ENCODE peak calls at places on chromosomes 6 and 20, in six cellular contexts. R is CD4-positive, CD25-positive, alpha-beta regulatory T cell; N is fibroblast of lung; Q is astrocyte; W is left ventricle myocardium inferior; G is right cardiac atrium. J is an unnamed sample. For H3K4me1, the result is how much of the 10 kb centered on the place peaks cover.

GRCh38 chr20:4012631-4013030 is 2.7 kb downstream of the RNF24 start:
- DNase-seq in R (no peak), W (no peak), Q (peak), G (no peak), N (peak), J (no peak)

GRCh38 chr6:39982720-39983119 is 48.5 kb upstream of the MOCS1 start:
- DNase-seq in N (no peak), Q (no peak), W (no peak), R (no peak), G (no peak), J (no peak)

GRCh38 chr20:57180954-57181353 is 85.5 kb downstream of the BMP7 start:
- DNase-seq in Q (no peak), R (no peak), N (no peak), G (no peak), W (no peak), J (no peak)

GRCh38 chr20:36506253-36506652 is 35.1 kb upstream of the MYL9 start:
- DNase-seq in R (peak), W (no peak), G (no peak), Q (no peak), N (peak), J (peak)

GRCh38 chr6:47288245-47289090 is 21.2 kb downstream of the TNFRSF21 start:
- DNase-seq in N (no peak), G (no peak), R (no peak), Q (no peak), W (no peak), J (no peak)

GRCh38 chr6:131948221-131948661 is 2.9 kb downstream of the CCN2 start:
- DNase-seq in Q (peak), G (no peak), N (peak), R (no peak), W (no peak), J (peak)

GRCh38 chr6:12296255-12296573 is 6.1 kb downstream of the EDN1 start:
- DNase-seq in W (no peak), N (peak), R (no peak), Q (peak), G (no peak), J (peak)

GRCh38 chr6:45647341-45648138 is 269.8 kb upstream of the SUPT3H start:
- DNase-seq in W (no peak), R (no peak), G (no peak), N (no peak), Q (no peak), J (no peak)

GRCh38 chr20:9161308-9161707 is 92.4 kb downstream of the PLCB4 start:
- DNase-seq in G (no peak), R (no peak), Q (no peak), W (no peak), N (no peak), J (no peak)

GRCh38 chr6:44966449-44967091 is 361.6 kb upstream of the RUNX2 start:
- DNase-seq in N (peak), W (no peak), Q (peak), R (no peak), G (no peak), J (no peak)

GRCh38 chr6:156833755-156834154 is 56.6 kb downstream of the ARID1B start:
- DNase-seq in R (no peak), N (no peak), Q (no peak), W (no peak), G (no peak), J (peak)

GRCh38 chr20:25508083-25508770 is 77.1 kb downstream of the NINL start:
- DNase-seq in N (peak), W (no peak), Q (peak), G (no peak), R (no peak), J (peak)

GRCh38 chr6:150831577-150831976 is 33.9 kb upstream of the MTHFD1L start:
- DNase-seq in G (no peak), W (no peak), R (no peak), N (no peak), Q (no peak), J (peak)

GRCh38 chr6:168105813-168106660 is 27.0 kb upstream of the FRMD1 start:
- DNase-seq in G (no peak), R (no peak), W (peak), N (no peak), Q (no peak), J (peak)

GRCh38 chr20:45972500-45973183 is 639 bp upstream of the ZNF335 start:
- DNase-seq in W (no peak), N (no peak), R (no peak), Q (no peak), G (no peak), J (no peak)

GRCh38 chr20:1185316-1185741 is 548 bp upstream of the TMEM74B start:
- DNase-seq in Q (no peak), W (no peak), G (no peak), R (no peak), N (no peak), J (no peak)

GRCh38 chr20:40717343-40717865 is 28.4 kb upstream of the MAFB start:
- DNase-seq in G (no peak), N (no peak), Q (no peak), W (no peak), R (no peak), J (no peak)

GRCh38 chr6:19538086-19538485 is 299.1 kb upstream of the ID4 start:
- DNase-seq in N (no peak), Q (no peak), W (no peak), R (no peak), G (no peak), J (no peak)

GRCh38 chr20:38999965-39000910 is 38.1 kb downstream of the DHX35 start:
- DNase-seq in G (no peak), W (no peak), R (no peak), Q (no peak), N (no peak), J (peak)

GRCh38 chr6:97586344-97586743 is 303.3 kb upstream of the MMS22L start:
- DNase-seq in W (no peak), R (no peak), N (peak), Q (peak), G (no peak), J (no peak)

GRCh38 chr20:2005831-2006426 is 12.1 kb upstream of the PDYN start:
- DNase-seq in N (peak), W (peak), Q (peak), R (peak), G (peak), J (no peak)

GRCh38 chr6:89599727-89600126 is 38.8 kb downstream of the LYRM2 start:
- DNase-seq in Q (no peak), W (peak), N (no peak), R (no peak), G (no peak), J (no peak)

GRCh38 chr6:30124391-30124790 is 11.5 kb upstream of the TRIM31 start:
- DNase-seq in R (no peak), N (no peak), G (no peak), W (no peak), Q (no peak), J (no peak)

GRCh38 chr6:7770601-7771000 is 44.7 kb downstream of the BMP6 start:
- DNase-seq in N (no peak), W (no peak), Q (no peak), R (no peak), G (no peak), J (no peak)

GRCh38 chr6:7776509-7776908 is 50.6 kb downstream of the BMP6 start:
- DNase-seq in W (no peak), G (no peak), R (no peak), Q (no peak), N (no peak), J (no peak)

GRCh38 chr6:7773914-7774313 is 48.0 kb downstream of the BMP6 start:
- DNase-seq in N (no peak), W (no peak), R (no peak), G (no peak), Q (no peak), J (no peak)

GRCh38 chr6:7770111-7770510 is 44.2 kb downstream of the BMP6 start:
- DNase-seq in G (no peak), N (no peak), Q (peak), W (no peak), R (no peak), J (peak)

DNA sequence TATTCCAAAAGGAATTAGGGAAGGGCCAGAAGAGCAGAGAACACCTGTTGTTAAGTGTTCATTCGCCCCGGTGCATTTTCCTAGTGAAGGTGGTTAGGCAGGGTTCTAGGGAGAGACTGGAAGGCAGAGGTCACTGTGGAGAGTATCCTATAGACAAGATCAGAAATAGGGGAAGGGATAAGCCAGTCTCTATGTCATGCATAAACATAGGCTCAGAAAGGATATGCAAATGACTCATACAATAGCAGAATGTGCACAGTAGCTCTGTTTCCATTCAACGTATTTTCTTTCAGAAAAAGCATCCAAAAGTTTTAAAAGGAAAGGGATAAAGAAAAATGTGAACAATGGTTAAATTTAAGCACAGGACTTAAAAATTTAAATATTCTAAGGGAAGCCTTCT is 47.4 kb downstream of the BMP6 start:
- DNase-seq in W (no peak), R (no peak), G (no peak), N (no peak), Q (no peak), J (no peak)
- H3K4me3 ChIP-seq in W (no peak), R (no peak), G (no peak), N (no peak), Q (no peak), J (no peak)

DNA sequence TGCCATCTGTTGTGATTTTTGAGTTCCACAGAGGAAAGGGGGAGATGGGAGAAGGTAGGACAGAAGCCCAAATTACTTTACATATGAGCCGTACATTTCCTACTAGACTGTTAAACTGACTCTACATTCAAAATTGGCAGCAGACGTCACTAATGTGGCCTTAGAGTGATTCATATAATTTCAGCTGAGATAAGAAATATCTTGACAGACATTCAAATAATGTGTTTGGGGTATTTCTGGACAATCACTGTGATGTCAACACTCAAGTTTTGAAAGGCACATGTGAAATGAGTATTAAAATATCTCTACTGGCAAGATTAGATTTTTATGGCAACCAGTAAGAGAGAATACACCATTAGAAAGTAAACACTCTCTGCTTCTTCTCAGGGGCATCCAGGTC is 104.0 kb downstream of the MTFR2 start:
- DNase-seq in R (no peak), G (no peak), Q (peak), W (no peak), N (no peak), J (no peak)
- H3K4me1 ChIP-seq in R (under half), G (under half), Q (under half), W (half or more), N (under half), J (under half)

GRCh38 chr20:62242196-62242595 is 3.9 kb downstream of the OSBPL2 start:
- DNase-seq in N (no peak), G (no peak), W (no peak), Q (no peak), R (no peak), J (no peak)

GRCh38 chr20:62240015-62240685 is 1.8 kb downstream of the OSBPL2 start:
- DNase-seq in G (no peak), N (no peak), W (no peak), Q (no peak), R (no peak), J (no peak)

GRCh38 chr20:62239278-62239879 is 1.1 kb downstream of the OSBPL2 start:
- DNase-seq in N (no peak), W (no peak), G (no peak), Q (peak), R (no peak), J (peak)

GRCh38 chr20:62243106-62243505 is 4.8 kb downstream of the OSBPL2 start:
- DNase-seq in R (no peak), W (no peak), Q (no peak), G (no peak), N (no peak), J (no peak)

GRCh38 chr20:62241501-62241900 is 3.2 kb downstream of the OSBPL2 start:
- DNase-seq in Q (no peak), N (no peak), W (no peak), G (no peak), R (no peak), J (no peak)
- H3K27ac ChIP-seq in Q (no peak), N (no peak), W (peak), G (peak), R (no peak), J (no peak)

GRCh38 chr20:60172306-60172984 is 214.2 kb downstream of the CDH26 start:
- DNase-seq in W (no peak), Q (no peak), N (peak), R (no peak), G (no peak), J (no peak)
- H3K4me3 ChIP-seq in W (no peak), Q (no peak), N (no peak), R (no peak), G (no peak), J (no peak)

GRCh38 chr6:112232845-112233256 is 21.5 kb downstream of the LAMA4 start:
- DNase-seq in W (peak), R (no peak), Q (peak), N (peak), G (peak), J (no peak)
- H3K4me1 ChIP-seq in W (half or more), R (under half), Q (under half), N (under half), G (under half), J (half or more)

DNA sequence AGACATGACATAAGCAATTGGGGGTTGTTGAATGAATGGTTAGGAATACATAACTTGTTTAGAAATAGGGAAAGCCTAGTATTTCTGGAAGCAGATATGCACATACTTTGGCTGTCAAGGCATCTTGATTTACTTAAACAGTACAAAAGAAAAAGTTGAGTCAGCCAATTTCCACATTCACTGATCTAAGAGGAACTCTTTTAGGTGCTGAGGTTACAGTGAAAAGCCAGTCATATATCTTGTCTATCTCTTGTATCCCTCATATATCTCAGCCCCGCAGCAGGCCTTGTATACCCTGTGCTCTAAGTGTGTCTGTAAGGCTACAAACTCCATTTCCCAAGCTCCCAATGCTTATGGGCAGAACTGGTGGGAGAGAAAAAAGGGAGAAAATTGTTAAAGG is 11.6 kb downstream of the ZKSCAN4 start:
- DNase-seq in G (no peak), R (no peak), W (no peak), Q (no peak), N (no peak), J (no peak)
- H3K27ac ChIP-seq in G (no peak), R (no peak), W (no peak), Q (no peak), N (no peak), J (no peak)

GRCh38 chr6:127100510-127101140 is 17.8 kb upstream of the RSPO3 start:
- DNase-seq in N (peak), W (no peak), G (no peak), Q (no peak), R (no peak), J (peak)
- H3K4me3 ChIP-seq in N (no peak), W (no peak), G (no peak), Q (no peak), R (no peak), J (no peak)

DNA sequence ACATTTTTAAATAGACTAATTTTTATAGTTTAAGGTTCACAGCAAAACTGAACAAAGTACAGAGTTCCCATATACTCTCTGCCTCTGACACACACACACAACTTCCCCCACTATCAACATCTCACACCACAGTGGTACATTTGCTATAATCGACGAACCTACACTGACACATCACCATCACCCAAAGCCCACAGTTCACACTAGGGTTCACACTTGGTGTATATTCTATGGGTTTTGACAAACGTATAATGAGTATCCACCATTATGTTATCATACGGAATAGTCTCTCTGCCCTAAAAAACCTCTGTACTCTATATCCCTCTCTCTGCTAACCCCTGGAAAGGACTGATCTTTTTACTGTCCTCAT is 15.6 kb downstream of the TMEM30A start:
- DNase-seq in R (no peak), N (no peak), Q (no peak), W (no peak), G (no peak), J (no peak)
- H3K4me1 ChIP-seq in R (under half), N (under half), Q (under half), W (under half), G (under half), J (under half)

GRCh38 chr20:35055445-35056276 is 36.9 kb downstream of the TRPC4AP start:
- DNase-seq in G (no peak), W (no peak), Q (peak), R (no peak), N (no peak), J (peak)
- H3K27ac ChIP-seq in G (no peak), W (no peak), Q (no peak), R (peak), N (no peak), J (peak)